ENCODE peak calls at places on chromosomes 2 and 18, in seven cellular contexts. Y, F, P, K, E, U and H are unnamed samples.

GRCh38 chr2:62156861-62157496 is 38.9 kb upstream of the B3GNT2 start:
- DNase-seq in Y (no peak), U (no peak), F (no peak), K (no peak), P (no peak), E (no peak), H (no peak)

GRCh38 chr2:189943009-189943408 is 119.5 kb downstream of the MSTN start:
- DNase-seq in U (no peak), F (no peak), K (no peak), E (no peak), P (no peak), Y (no peak), H (no peak)

GRCh38 chr18:27413495-27414401 is 228.6 kb upstream of the CHST9 start:
- DNase-seq in U (no peak), F (no peak), Y (no peak), K (no peak), P (no peak), E (no peak), H (no peak)

GRCh38 chr2:9422321-9423099 is 818 bp downstream of the ITGB1BP1 start:
- DNase-seq in F (peak), E (no peak), Y (no peak), P (peak), K (peak), U (peak), H (no peak)

GRCh38 chr18:7755753-7756475 is 188.8 kb downstream of the PTPRM start:
- DNase-seq in Y (no peak), P (no peak), F (no peak), U (no peak), E (no peak), K (no peak), H (no peak)

GRCh38 chr2:17672583-17673317 is 80.9 kb downstream of the SMC6 start:
- DNase-seq in Y (no peak), F (no peak), U (no peak), E (peak), K (no peak), P (no peak), H (no peak)

GRCh38 chr2:237041231-237041630 is 44.5 kb upstream of the COPS8 start:
- DNase-seq in K (no peak), F (no peak), Y (no peak), P (no peak), E (no peak), U (no peak), H (no peak)

GRCh38 chr2:100817388-100817985 is 2.5 kb upstream of the NPAS2 start:
- DNase-seq in K (no peak), P (no peak), F (no peak), U (no peak), Y (no peak), E (no peak), H (no peak)

GRCh38 chr2:150946831-150947230 is 314.8 kb downstream of the RBM43 start:
- DNase-seq in F (no peak), Y (no peak), E (no peak), P (no peak), K (no peak), U (no peak), H (no peak)

GRCh38 chr2:241721852-241722251 is 12.6 kb upstream of the D2HGDH start:
- DNase-seq in F (no peak), K (no peak), U (no peak), E (no peak), Y (no peak), P (no peak), H (no peak)

GRCh38 chr2:127150996-127151395 is 44.0 kb upstream of the BIN1 start:
- DNase-seq in E (no peak), K (no peak), U (no peak), P (no peak), Y (no peak), F (no peak), H (no peak)

GRCh38 chr2:226837334-226837733 is 1.5 kb downstream of the RHBDD1 start:
- DNase-seq in P (no peak), F (no peak), E (no peak), U (no peak), K (no peak), Y (no peak), H (no peak)

GRCh38 chr2:72841462-72842125 is 15.8 kb upstream of the EXOC6B start:
- DNase-seq in K (no peak), Y (no peak), F (no peak), E (no peak), U (no peak), P (no peak), H (no peak)

GRCh38 chr2:110678457-110679336 is 834 bp upstream of the BUB1 start:
- DNase-seq in E (no peak), U (peak), F (peak), Y (peak), K (peak), P (peak), H (no peak)

GRCh38 chr2:1769703-1770422 is 25.5 kb upstream of the PXDN start:
- DNase-seq in Y (no peak), P (no peak), U (peak), K (peak), F (peak), E (no peak), H (peak)

GRCh38 chr2:120779781-120780283 is 44.2 kb downstream of the GLI2 start:
- DNase-seq in Y (no peak), U (no peak), P (no peak), E (peak), K (no peak), F (no peak), H (peak)

GRCh38 chr2:97928591-97928990 is 67.2 kb downstream of the TMEM131 start:
- DNase-seq in F (no peak), Y (no peak), E (no peak), K (no peak), P (no peak), U (no peak), H (no peak)

GRCh38 chr18:14964002-14964401 is 216.0 kb downstream of the ANKRD30B start:
- DNase-seq in E (no peak), P (no peak), Y (no peak), U (no peak), F (no peak), K (no peak), H (no peak)

GRCh38 chr2:171272039-171272438 is 111.3 kb upstream of the TLK1 start:
- DNase-seq in P (no peak), K (no peak), F (no peak), U (no peak), E (peak), Y (no peak), H (no peak)

GRCh38 chr2:215384710-215385109 is 51.2 kb downstream of the FN1 start:
- DNase-seq in P (no peak), U (no peak), Y (no peak), K (no peak), F (no peak), E (no peak), H (no peak)

GRCh38 chr2:10792660-10793400 is 19.8 kb downstream of the PDIA6 start:
- DNase-seq in E (no peak), U (no peak), F (no peak), Y (no peak), P (no peak), K (no peak), H (no peak)

GRCh38 chr2:25184254-25184653 is 15.9 kb upstream of the POMC start:
- DNase-seq in U (no peak), K (no peak), E (no peak), Y (no peak), P (no peak), F (no peak), H (no peak)

GRCh38 chr18:25047983-25048382 is 304.0 kb downstream of the ZNF521 start:
- DNase-seq in F (no peak), Y (no peak), P (no peak), K (no peak), U (no peak), E (no peak), H (no peak)

GRCh38 chr2:239544846-239545465 is 144.1 kb upstream of the HDAC4 start:
- DNase-seq in F (no peak), Y (peak), P (no peak), U (no peak), K (peak), E (no peak), H (peak)

GRCh38 chr18:9808530-9809241 is 77.1 kb upstream of the TXNDC2 start:
- DNase-seq in E (no peak), U (no peak), P (no peak), F (no peak), K (no peak), Y (no peak), H (no peak)